ENCODE peak calls at places on chromosome 12, in seven cellular contexts. One of them, this sample, is unnamed.

GRCh38 chr12:2013527-2014223 is 9.4 kb upstream of the DCP1B start:
- DNase-seq in astrocyte of the spinal cord: no peak
- DNase-seq in memory B cell: no peak
- DNase-seq in C1 segment of cervical spinal cord: no peak
- DNase-seq in esophagus squamous epithelium: no peak
- DNase-seq in activated naive CD4-positive, alpha-beta T cell: no peak
- DNase-seq in HEK293T: no peak
- DNase-seq in this sample: no peak

GRCh38 chr12:77324763-77325468 is 259.5 kb upstream of the E2F7 start:
- DNase-seq in astrocyte of the spinal cord: peak
- DNase-seq in esophagus squamous epithelium: no peak
- DNase-seq in memory B cell: no peak
- DNase-seq in activated naive CD4-positive, alpha-beta T cell: no peak
- DNase-seq in HEK293T: peak
- DNase-seq in C1 segment of cervical spinal cord: no peak
- DNase-seq in this sample: no peak

GRCh38 chr12:65463082-65463481 is 184.6 kb downstream of the MSRB3 start:
- DNase-seq in activated naive CD4-positive, alpha-beta T cell: no peak
- DNase-seq in astrocyte of the spinal cord: no peak
- DNase-seq in memory B cell: no peak
- DNase-seq in HEK293T: no peak
- DNase-seq in esophagus squamous epithelium: no peak
- DNase-seq in C1 segment of cervical spinal cord: no peak
- DNase-seq in this sample: no peak

GRCh38 chr12:56434828-56435227 is 14.4 kb downstream of the TIMELESS start:
- DNase-seq in astrocyte of the spinal cord: no peak
- DNase-seq in HEK293T: no peak
- DNase-seq in C1 segment of cervical spinal cord: no peak
- DNase-seq in activated naive CD4-positive, alpha-beta T cell: no peak
- DNase-seq in memory B cell: no peak
- DNase-seq in esophagus squamous epithelium: no peak
- DNase-seq in this sample: no peak

GRCh38 chr12:107394693-107395092 is 290.9 kb upstream of the PWP1 start:
- DNase-seq in astrocyte of the spinal cord: no peak
- DNase-seq in memory B cell: no peak
- DNase-seq in esophagus squamous epithelium: no peak
- DNase-seq in HEK293T: no peak
- DNase-seq in C1 segment of cervical spinal cord: no peak
- DNase-seq in activated naive CD4-positive, alpha-beta T cell: no peak
- DNase-seq in this sample: no peak

GRCh38 chr12:20314325-20314724 is 54.0 kb upstream of the PDE3A start:
- DNase-seq in memory B cell: no peak
- DNase-seq in activated naive CD4-positive, alpha-beta T cell: no peak
- DNase-seq in HEK293T: no peak
- DNase-seq in astrocyte of the spinal cord: peak
- DNase-seq in esophagus squamous epithelium: no peak
- DNase-seq in C1 segment of cervical spinal cord: no peak
- DNase-seq in this sample: no peak

GRCh38 chr12:11705010-11705409 is 55.5 kb downstream of the ETV6 start:
- DNase-seq in HEK293T: no peak
- DNase-seq in esophagus squamous epithelium: no peak
- DNase-seq in astrocyte of the spinal cord: peak
- DNase-seq in activated naive CD4-positive, alpha-beta T cell: no peak
- DNase-seq in memory B cell: no peak
- DNase-seq in C1 segment of cervical spinal cord: no peak
- DNase-seq in this sample: no peak

GRCh38 chr12:122232691-122233090 is 6.8 kb upstream of the DIABLO start:
- DNase-seq in astrocyte of the spinal cord: no peak
- DNase-seq in HEK293T: no peak
- DNase-seq in esophagus squamous epithelium: no peak
- DNase-seq in memory B cell: no peak
- DNase-seq in activated naive CD4-positive, alpha-beta T cell: no peak
- DNase-seq in C1 segment of cervical spinal cord: no peak
- DNase-seq in this sample: no peak

GRCh38 chr12:21413369-21414277 is 23.8 kb upstream of the PYROXD1 start:
- DNase-seq in C1 segment of cervical spinal cord: no peak
- DNase-seq in HEK293T: no peak
- DNase-seq in memory B cell: no peak
- DNase-seq in activated naive CD4-positive, alpha-beta T cell: no peak
- DNase-seq in esophagus squamous epithelium: no peak
- DNase-seq in astrocyte of the spinal cord: no peak
- DNase-seq in this sample: no peak

GRCh38 chr12:58933068-58933681 is 12.9 kb upstream of the LRIG3 start:
- DNase-seq in C1 segment of cervical spinal cord: no peak
- DNase-seq in activated naive CD4-positive, alpha-beta T cell: no peak
- DNase-seq in HEK293T: no peak
- DNase-seq in astrocyte of the spinal cord: peak
- DNase-seq in esophagus squamous epithelium: no peak
- DNase-seq in memory B cell: no peak
- DNase-seq in this sample: no peak

GRCh38 chr12:122413516-122414404 is 8.7 kb downstream of the CLIP1 start:
- DNase-seq in activated naive CD4-positive, alpha-beta T cell: no peak
- DNase-seq in HEK293T: no peak
- DNase-seq in memory B cell: no peak
- DNase-seq in astrocyte of the spinal cord: no peak
- DNase-seq in esophagus squamous epithelium: no peak
- DNase-seq in C1 segment of cervical spinal cord: no peak
- DNase-seq in this sample: no peak

GRCh38 chr12:77537648-77538047 is 293.0 kb upstream of the NAV3 start:
- DNase-seq in C1 segment of cervical spinal cord: no peak
- DNase-seq in activated naive CD4-positive, alpha-beta T cell: no peak
- DNase-seq in memory B cell: no peak
- DNase-seq in astrocyte of the spinal cord: no peak
- DNase-seq in esophagus squamous epithelium: no peak
- DNase-seq in HEK293T: no peak
- DNase-seq in this sample: no peak

GRCh38 chr12:122834229-122834920 is 882 bp upstream of the HIP1R start:
- DNase-seq in astrocyte of the spinal cord: peak
- DNase-seq in C1 segment of cervical spinal cord: no peak
- DNase-seq in esophagus squamous epithelium: no peak
- DNase-seq in HEK293T: peak
- DNase-seq in memory B cell: no peak
- DNase-seq in activated naive CD4-positive, alpha-beta T cell: no peak
- DNase-seq in this sample: peak

GRCh38 chr12:99257672-99258071 is 389.9 kb upstream of the GARIN6 start:
- DNase-seq in memory B cell: no peak
- DNase-seq in C1 segment of cervical spinal cord: no peak
- DNase-seq in astrocyte of the spinal cord: no peak
- DNase-seq in activated naive CD4-positive, alpha-beta T cell: no peak
- DNase-seq in HEK293T: no peak
- DNase-seq in esophagus squamous epithelium: no peak
- DNase-seq in this sample: no peak

GRCh38 chr12:131511391-131511802 is 199.5 kb upstream of the SFSWAP start:
- DNase-seq in esophagus squamous epithelium: no peak
- DNase-seq in HEK293T: no peak
- DNase-seq in astrocyte of the spinal cord: no peak
- DNase-seq in memory B cell: peak
- DNase-seq in C1 segment of cervical spinal cord: no peak
- DNase-seq in activated naive CD4-positive, alpha-beta T cell: no peak
- DNase-seq in this sample: no peak

GRCh38 chr12:77179515-77179914 is 114.1 kb upstream of the E2F7 start:
- DNase-seq in memory B cell: no peak
- DNase-seq in HEK293T: no peak
- DNase-seq in activated naive CD4-positive, alpha-beta T cell: no peak
- DNase-seq in C1 segment of cervical spinal cord: no peak
- DNase-seq in esophagus squamous epithelium: no peak
- DNase-seq in astrocyte of the spinal cord: no peak
- DNase-seq in this sample: no peak

GRCh38 chr12:111320233-111321050 is 48.5 kb downstream of the PHETA1 start:
- DNase-seq in esophagus squamous epithelium: no peak
- DNase-seq in activated naive CD4-positive, alpha-beta T cell: no peak
- DNase-seq in HEK293T: no peak
- DNase-seq in astrocyte of the spinal cord: no peak
- DNase-seq in C1 segment of cervical spinal cord: no peak
- DNase-seq in memory B cell: no peak
- DNase-seq in this sample: no peak

GRCh38 chr12:76764856-76765255 is 941 bp downstream of the ZDHHC17 start:
- DNase-seq in memory B cell: no peak
- DNase-seq in activated naive CD4-positive, alpha-beta T cell: no peak
- DNase-seq in esophagus squamous epithelium: no peak
- DNase-seq in C1 segment of cervical spinal cord: no peak
- DNase-seq in HEK293T: no peak
- DNase-seq in astrocyte of the spinal cord: peak
- DNase-seq in this sample: no peak

GRCh38 chr12:123889000-123889399 is 83.6 kb downstream of the CCDC92 start:
- DNase-seq in C1 segment of cervical spinal cord: no peak
- DNase-seq in astrocyte of the spinal cord: no peak
- DNase-seq in HEK293T: no peak
- DNase-seq in esophagus squamous epithelium: no peak
- DNase-seq in memory B cell: no peak
- DNase-seq in activated naive CD4-positive, alpha-beta T cell: no peak
- DNase-seq in this sample: no peak

GRCh38 chr12:92912672-92913071 is 16.4 kb downstream of the EEA1 start:
- DNase-seq in esophagus squamous epithelium: no peak
- DNase-seq in activated naive CD4-positive, alpha-beta T cell: no peak
- DNase-seq in C1 segment of cervical spinal cord: no peak
- DNase-seq in HEK293T: no peak
- DNase-seq in memory B cell: no peak
- DNase-seq in astrocyte of the spinal cord: no peak
- DNase-seq in this sample: no peak

GRCh38 chr12:86137936-86138335 is 118.3 kb downstream of the MGAT4C start:
- DNase-seq in astrocyte of the spinal cord: peak
- DNase-seq in C1 segment of cervical spinal cord: no peak
- DNase-seq in memory B cell: no peak
- DNase-seq in activated naive CD4-positive, alpha-beta T cell: no peak
- DNase-seq in esophagus squamous epithelium: no peak
- DNase-seq in HEK293T: no peak
- DNase-seq in this sample: no peak

GRCh38 chr12:27785882-27786570 is 6.0 kb upstream of the MANSC4 start:
- DNase-seq in esophagus squamous epithelium: no peak
- DNase-seq in HEK293T: no peak
- DNase-seq in activated naive CD4-positive, alpha-beta T cell: no peak
- DNase-seq in C1 segment of cervical spinal cord: no peak
- DNase-seq in memory B cell: no peak
- DNase-seq in astrocyte of the spinal cord: peak
- DNase-seq in this sample: no peak

GRCh38 chr12:3225796-3226180 is 148.6 kb downstream of the TSPAN9 start:
- DNase-seq in C1 segment of cervical spinal cord: no peak
- DNase-seq in esophagus squamous epithelium: no peak
- DNase-seq in astrocyte of the spinal cord: no peak
- DNase-seq in activated naive CD4-positive, alpha-beta T cell: no peak
- DNase-seq in HEK293T: no peak
- DNase-seq in memory B cell: no peak
- DNase-seq in this sample: no peak

GRCh38 chr12:89468648-89469326 is 55.8 kb downstream of the GALNT4 start:
- DNase-seq in activated naive CD4-positive, alpha-beta T cell: no peak
- DNase-seq in astrocyte of the spinal cord: no peak
- DNase-seq in esophagus squamous epithelium: no peak
- DNase-seq in HEK293T: no peak
- DNase-seq in memory B cell: no peak
- DNase-seq in C1 segment of cervical spinal cord: no peak
- DNase-seq in this sample: no peak

GRCh38 chr12:66086001-66086400 is 44.5 kb downstream of the LLPH start:
- DNase-seq in C1 segment of cervical spinal cord: no peak
- DNase-seq in activated naive CD4-positive, alpha-beta T cell: no peak
- DNase-seq in esophagus squamous epithelium: no peak
- DNase-seq in HEK293T: no peak
- DNase-seq in astrocyte of the spinal cord: no peak
- DNase-seq in memory B cell: no peak
- DNase-seq in this sample: no peak

GRCh38 chr12:69701821-69702220 is 2.7 kb upstream of the BEST3 start:
- DNase-seq in C1 segment of cervical spinal cord: no peak
- DNase-seq in HEK293T: no peak
- DNase-seq in memory B cell: no peak
- DNase-seq in esophagus squamous epithelium: no peak
- DNase-seq in activated naive CD4-positive, alpha-beta T cell: no peak
- DNase-seq in astrocyte of the spinal cord: no peak
- DNase-seq in this sample: no peak

GRCh38 chr12:78559441-78559840 is 305.1 kb upstream of the SYT1 start:
- DNase-seq in C1 segment of cervical spinal cord: no peak
- DNase-seq in memory B cell: no peak
- DNase-seq in activated naive CD4-positive, alpha-beta T cell: no peak
- DNase-seq in HEK293T: no peak
- DNase-seq in astrocyte of the spinal cord: peak
- DNase-seq in esophagus squamous epithelium: no peak
- DNase-seq in this sample: no peak

GRCh38 chr12:29552324-29552927 is 54.9 kb upstream of the OVCH1 start:
- DNase-seq in activated naive CD4-positive, alpha-beta T cell: peak
- DNase-seq in C1 segment of cervical spinal cord: no peak
- DNase-seq in astrocyte of the spinal cord: peak
- DNase-seq in memory B cell: peak
- DNase-seq in HEK293T: peak
- DNase-seq in esophagus squamous epithelium: no peak
- DNase-seq in this sample: no peak

GRCh38 chr12:18898469-18898868 is 160.6 kb downstream of the CAPZA3 start:
- DNase-seq in memory B cell: no peak
- DNase-seq in astrocyte of the spinal cord: peak
- DNase-seq in activated naive CD4-positive, alpha-beta T cell: no peak
- DNase-seq in HEK293T: no peak
- DNase-seq in esophagus squamous epithelium: no peak
- DNase-seq in C1 segment of cervical spinal cord: no peak
- DNase-seq in this sample: no peak

GRCh38 chr12:130127909-130128763 is 34.1 kb upstream of the FZD10 start:
- DNase-seq in astrocyte of the spinal cord: peak
- DNase-seq in HEK293T: no peak
- DNase-seq in memory B cell: no peak
- DNase-seq in esophagus squamous epithelium: no peak
- DNase-seq in activated naive CD4-positive, alpha-beta T cell: no peak
- DNase-seq in C1 segment of cervical spinal cord: no peak
- DNase-seq in this sample: peak

GRCh38 chr12:237026-237815 is 23.3 kb upstream of the SLC6A12 start:
- DNase-seq in astrocyte of the spinal cord: no peak
- DNase-seq in C1 segment of cervical spinal cord: no peak
- DNase-seq in esophagus squamous epithelium: no peak
- DNase-seq in HEK293T: no peak
- DNase-seq in memory B cell: no peak
- DNase-seq in activated naive CD4-positive, alpha-beta T cell: no peak
- DNase-seq in this sample: no peak

GRCh38 chr12:104049278-104050257 is at the start of gene GLT8D2:
- DNase-seq in activated naive CD4-positive, alpha-beta T cell: no peak
- DNase-seq in esophagus squamous epithelium: no peak
- DNase-seq in HEK293T: peak
- DNase-seq in C1 segment of cervical spinal cord: no peak
- DNase-seq in astrocyte of the spinal cord: peak
- DNase-seq in memory B cell: no peak
- DNase-seq in this sample: no peak

GRCh38 chr12:105836235-105836634 is 302.5 kb downstream of the NUAK1 start:
- DNase-seq in C1 segment of cervical spinal cord: no peak
- DNase-seq in esophagus squamous epithelium: no peak
- DNase-seq in activated naive CD4-positive, alpha-beta T cell: no peak
- DNase-seq in HEK293T: no peak
- DNase-seq in astrocyte of the spinal cord: no peak
- DNase-seq in memory B cell: no peak
- DNase-seq in this sample: no peak

GRCh38 chr12:50520808-50521207 is 16.0 kb downstream of the DIP2B start:
- DNase-seq in esophagus squamous epithelium: no peak
- DNase-seq in HEK293T: no peak
- DNase-seq in memory B cell: no peak
- DNase-seq in C1 segment of cervical spinal cord: no peak
- DNase-seq in activated naive CD4-positive, alpha-beta T cell: no peak
- DNase-seq in astrocyte of the spinal cord: no peak
- DNase-seq in this sample: no peak

GRCh38 chr12:47808049-47808448 is 11.7 kb downstream of the HDAC7 start:
- DNase-seq in C1 segment of cervical spinal cord: no peak
- DNase-seq in activated naive CD4-positive, alpha-beta T cell: peak
- DNase-seq in astrocyte of the spinal cord: peak
- DNase-seq in memory B cell: peak
- DNase-seq in HEK293T: no peak
- DNase-seq in esophagus squamous epithelium: no peak
- DNase-seq in this sample: no peak

GRCh38 chr12:6278439-6279255 is 31.8 kb upstream of the PLEKHG6 start:
- DNase-seq in memory B cell: peak
- DNase-seq in HEK293T: peak
- DNase-seq in astrocyte of the spinal cord: peak
- DNase-seq in C1 segment of cervical spinal cord: no peak
- DNase-seq in activated naive CD4-positive, alpha-beta T cell: peak
- DNase-seq in esophagus squamous epithelium: no peak
- DNase-seq in this sample: peak

GRCh38 chr12:92365836-92366235 is 220.2 kb upstream of the BTG1 start:
- DNase-seq in C1 segment of cervical spinal cord: no peak
- DNase-seq in esophagus squamous epithelium: no peak
- DNase-seq in astrocyte of the spinal cord: no peak
- DNase-seq in HEK293T: no peak
- DNase-seq in memory B cell: no peak
- DNase-seq in activated naive CD4-positive, alpha-beta T cell: no peak
- DNase-seq in this sample: no peak

GRCh38 chr12:81992461-81992860 is 233.3 kb upstream of the PPFIA2 start:
- DNase-seq in esophagus squamous epithelium: no peak
- DNase-seq in activated naive CD4-positive, alpha-beta T cell: no peak
- DNase-seq in HEK293T: peak
- DNase-seq in astrocyte of the spinal cord: peak
- DNase-seq in C1 segment of cervical spinal cord: no peak
- DNase-seq in memory B cell: no peak
- DNase-seq in this sample: no peak